ENCODE peak calls at places on chromosomes 1 and 21, in five cellular contexts. C is heart right ventricle, T is kidney, W is ascending aorta, Y is cardiac muscle cell. P is an unnamed sample.

GRCh38 chr21:28235169-28235892 is 757.3 kb downstream of the LTN1 start:
- DNase-seq in C (no peak), T (no peak), W (no peak), Y (no peak), P (peak; percentile 22)

GRCh38 chr21:44498965-44499560 is 40.9 kb downstream of the KRTAP10-1 start:
- DNase-seq in C (no peak), T (peak; percentile 62), W (no peak), Y (no peak), P (no peak)

GRCh38 chr21:38979271-38980196 is 173.8 kb downstream of the ETS2 start:
- DNase-seq in C (no peak), T (no peak), W (no peak), Y (no peak), P (no peak)

GRCh38 chr1:8666394-8667167 is 150.9 kb downstream of the RERE start:
- DNase-seq in C (no peak), T (no peak), W (no peak), Y (no peak), P (no peak)

GRCh38 chr1:25042331-25042730 is 112.3 kb upstream of the RUNX3 start:
- DNase-seq in C (no peak), T (no peak), W (no peak), Y (no peak), P (no peak)

GRCh38 chr1:54969879-54970278 is 10.5 kb upstream of the TMEM61 start:
- DNase-seq in C (no peak), T (peak; percentile 19), W (peak; percentile 2), Y (no peak), P (no peak)

GRCh38 chr21:35476616-35477395 is 427.7 kb upstream of the RUNX1 start:
- DNase-seq in C (no peak), T (no peak), W (no peak), Y (no peak), P (no peak)

GRCh38 chr1:109214695-109215623 is 1.2 kb downstream of the SARS1 start:
- DNase-seq in C (peak; percentile 27), T (no peak), W (no peak), Y (peak; percentile 27), P (no peak)

GRCh38 chr1:62307516-62308492 is 11.4 kb downstream of the KANK4 start:
- DNase-seq in C (no peak), T (no peak), W (no peak), Y (peak; percentile 22), P (no peak)

GRCh38 chr1:184189361-184189760 is 137.8 kb downstream of the TSEN15 start:
- DNase-seq in C (peak; percentile 22), T (no peak), W (no peak), Y (no peak), P (no peak)

GRCh38 chr1:184555665-184556641 is 169.1 kb downstream of the C1orf21 start:
- DNase-seq in C (no peak), T (no peak), W (no peak), Y (no peak), P (no peak)

GRCh38 chr1:24946861-24947658 is 17.0 kb upstream of the RUNX3 start:
- DNase-seq in C (no peak), T (no peak), W (no peak), Y (no peak), P (no peak)

GRCh38 chr1:117009132-117009531 is 7.6 kb downstream of the CD101 start:
- DNase-seq in C (no peak), T (no peak), W (no peak), Y (no peak), P (no peak)

GRCh38 chr1:117010310-117010969 is 8.9 kb downstream of the CD101 start:
- DNase-seq in C (no peak), T (no peak), W (no peak), Y (no peak), P (no peak)

GRCh38 chr1:117008675-117009074 is 7.1 kb downstream of the CD101 start:
- DNase-seq in C (no peak), T (no peak), W (no peak), Y (no peak), P (no peak)

GRCh38 chr1:117013310-117013850 is 11.8 kb downstream of the CD101 start:
- DNase-seq in C (no peak), T (no peak), W (no peak), Y (no peak), P (no peak)

DNA sequence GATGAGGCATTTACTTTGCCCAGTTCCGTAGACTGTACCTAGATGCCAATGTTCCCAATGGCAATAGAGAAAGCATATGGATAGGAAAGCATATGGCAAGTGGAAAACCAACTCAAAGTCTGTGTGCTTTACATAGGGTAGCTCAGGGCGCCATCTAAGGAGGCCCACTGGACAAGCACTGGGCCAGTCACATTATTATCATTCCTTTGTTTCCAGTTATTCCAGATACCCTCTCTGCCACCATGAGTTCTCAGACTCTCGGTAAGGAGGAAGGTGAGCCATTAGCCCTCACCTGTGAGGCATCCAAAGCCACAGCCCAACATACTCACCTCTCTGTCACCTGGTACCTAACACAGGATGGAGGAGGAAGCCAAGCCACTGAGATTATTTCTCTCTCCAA is 9.8 kb downstream of the CD101 start:
- DNase-seq in C (no peak), T (no peak), W (no peak), Y (no peak), P (no peak)
- TF ChIP-seq CTCF in C (no peak), T (no peak), W (no peak), Y (no peak), P (no peak)

GRCh38 chr1:90719321-90720136 is 2.4 kb upstream of the BARHL2 start:
- DNase-seq in C (no peak), T (no peak), W (no peak), Y (no peak), P (no peak)

GRCh38 chr1:90720137-90720636 is 3.1 kb upstream of the BARHL2 start:
- DNase-seq in C (no peak), T (no peak), W (no peak), Y (no peak), P (no peak)

GRCh38 chr1:90723561-90724108 is 6.5 kb upstream of the BARHL2 start:
- DNase-seq in C (no peak), T (no peak), W (no peak), Y (no peak), P (no peak)

GRCh38 chr1:90722874-90723273 is 5.8 kb upstream of the BARHL2 start:
- DNase-seq in C (no peak), T (no peak), W (no peak), Y (no peak), P (no peak)

DNA sequence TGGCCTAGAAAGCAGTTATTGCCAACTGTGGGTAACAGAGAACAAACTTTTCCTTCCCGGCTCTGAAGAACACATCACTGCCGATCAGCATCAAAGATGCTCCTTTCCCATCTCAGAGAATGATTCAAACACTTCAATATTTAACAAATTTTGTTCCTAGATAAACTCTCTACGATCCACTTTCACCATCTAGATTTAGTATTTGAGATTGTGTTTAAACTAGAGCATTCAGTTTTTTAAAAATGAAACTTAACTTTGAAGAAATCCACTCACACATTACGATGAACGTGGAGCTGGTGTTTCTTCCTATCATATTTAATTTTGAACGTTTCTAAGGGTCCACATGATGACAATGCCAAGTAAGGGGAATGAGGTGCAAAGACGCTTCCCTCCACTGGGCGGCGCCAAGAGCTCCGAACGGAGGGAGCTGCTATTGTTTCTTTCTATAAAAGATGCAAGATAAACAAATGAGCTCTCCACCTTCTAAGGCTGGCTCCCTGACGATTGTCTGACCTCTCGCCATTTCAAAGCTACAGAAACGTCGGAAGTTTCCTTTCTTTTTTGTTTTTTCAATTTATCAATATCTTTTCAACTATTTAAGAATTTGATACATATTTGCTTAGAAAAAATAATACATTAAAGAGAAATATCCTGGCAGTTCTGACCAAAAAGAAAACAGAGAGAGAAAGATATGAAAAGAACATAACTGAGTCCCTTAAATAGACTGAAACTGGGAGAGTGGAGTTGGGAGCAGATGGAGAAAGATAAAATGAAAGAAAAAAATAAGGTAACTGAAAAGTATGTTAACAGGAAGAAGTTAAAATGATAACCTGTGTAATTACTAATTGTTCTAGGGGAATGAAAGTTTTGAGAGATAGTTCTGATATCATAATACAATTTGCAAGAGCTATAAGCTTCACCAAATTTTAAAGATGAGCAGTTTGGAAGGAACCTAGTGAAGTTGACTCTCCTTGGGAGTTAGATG is 4.4 kb upstream of the BARHL2 start:
- DNase-seq in C (no peak), T (no peak), W (no peak), Y (peak; percentile 72), P (no peak)
- H3K4me3 ChIP-seq in C (no peak overlapping the region), T (no peak overlapping the region), W (no peak overlapping the region), Y (no peak overlapping the region), P (no peak overlapping the region)

DNA sequence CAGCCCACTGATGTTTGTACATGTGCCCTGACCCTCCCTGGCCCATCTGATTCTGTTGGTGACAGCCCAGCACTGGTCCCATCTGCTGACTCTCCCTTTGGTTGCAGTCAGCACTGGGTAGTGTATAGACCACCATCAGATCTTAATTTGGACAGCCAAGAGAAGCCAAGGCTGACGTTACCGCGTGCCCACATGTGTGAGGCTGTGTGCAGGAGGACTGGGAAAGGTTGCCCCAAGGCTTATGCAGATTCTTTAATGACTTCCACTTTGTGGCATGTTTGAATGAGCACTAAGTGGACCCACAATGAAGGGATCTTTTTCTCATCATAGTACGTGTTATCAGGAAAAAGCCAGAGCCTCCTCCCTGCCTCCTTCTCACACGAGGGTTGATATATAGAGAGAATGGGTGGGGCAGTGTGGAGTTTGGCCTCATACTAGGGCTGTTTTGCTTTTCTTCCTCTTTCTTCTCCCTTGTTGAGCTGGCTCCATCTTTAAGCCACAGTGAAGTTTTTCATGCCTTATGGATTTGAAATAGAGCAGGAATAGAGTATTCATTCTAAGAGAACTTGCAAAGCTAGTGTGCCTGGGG is 93.5 kb downstream of the NAV1 start:
- DNase-seq in C (no peak), T (peak; percentile 27), W (no peak), Y (no peak), P (no peak)
- H3K27ac ChIP-seq in C (peak overlapping the region; percentile 56), T (no peak overlapping the region), W (peak overlapping the region; percentile 17), Y (no peak overlapping the region), P (peak overlapping the region; percentile 63)

GRCh38 chr1:19840228-19840627 is 25.1 kb upstream of the RNF186 start:
- DNase-seq in C (no peak), T (no peak), W (no peak), Y (no peak), P (no peak)

GRCh38 chr1:19831441-19831840 is 16.4 kb upstream of the RNF186 start:
- DNase-seq in C (no peak), T (no peak), W (no peak), Y (no peak), P (no peak)

DNA sequence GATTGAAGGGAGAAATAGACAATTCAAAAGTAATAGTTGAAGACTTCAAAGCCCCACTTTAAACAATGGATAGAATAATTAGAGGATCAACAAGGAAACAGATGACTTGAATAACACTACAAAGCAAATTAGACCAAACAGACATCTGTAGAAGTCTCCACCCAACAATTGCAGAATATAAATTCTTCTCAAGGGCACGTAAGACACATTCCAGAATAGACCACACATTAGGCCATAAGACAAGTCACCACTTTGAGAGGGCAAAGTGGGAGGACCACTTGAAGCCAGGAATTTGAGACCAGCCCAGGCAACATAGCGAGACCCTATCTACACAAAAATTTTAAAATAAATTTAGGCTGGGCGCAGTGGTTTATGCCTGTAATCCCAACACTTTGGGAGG is 20.5 kb upstream of the RNF186 start:
- DNase-seq in C (no peak), T (no peak), W (no peak), Y (no peak), P (no peak)
- TF ChIP-seq CTCF in C (no peak), T (no peak), W (no peak), Y (no peak), P (no peak)

P was measured in left ventricle myocardium inferior.